ENCODE peak calls at places on chromosomes 3 and 15, in four cellular contexts. C is K562, W is HEK293T, D is HepG2. O is an unnamed sample.

GRCh38 chr3:191499307-191500125 is 38.6 kb downstream of the PYDC2 start:
- DNase-seq in C (peak), W (peak), D (no peak), O (no peak)

GRCh38 chr3:127655641-127656040 is 17.1 kb upstream of the ABTB1 start:
- DNase-seq in C (no peak), W (no peak), D (no peak), O (no peak)

GRCh38 chr3:168086541-168087260 is 9.0 kb downstream of the GOLIM4 start:
- DNase-seq in C (no peak), W (no peak), D (no peak), O (no peak)

GRCh38 chr3:142278451-142278850 is 53.1 kb upstream of the GK5 start:
- DNase-seq in C (no peak), W (no peak), D (no peak), O (no peak)

GRCh38 chr15:40943764-40944365 is 9.4 kb upstream of the CHAC1 start:
- DNase-seq in C (no peak), W (no peak), D (no peak), O (no peak)

GRCh38 chr3:126329927-126330725 is 27.1 kb downstream of the KLF15 start:
- DNase-seq in C (no peak), W (no peak), D (no peak), O (no peak)

GRCh38 chr3:112390783-112391641 is 58.1 kb downstream of the CD200 start:
- DNase-seq in C (no peak), W (no peak), D (no peak), O (no peak)

GRCh38 chr15:75729304-75730069 is 16.8 kb upstream of the CSPG4 start:
- DNase-seq in C (no peak), W (no peak), D (no peak), O (no peak)

GRCh38 chr15:92079047-92079446 is 225.5 kb downstream of the SLCO3A1 start:
- DNase-seq in C (peak), W (no peak), D (peak), O (no peak)

GRCh38 chr3:111924283-111924682 is 54.5 kb upstream of the ABHD10 start:
- DNase-seq in C (no peak), W (no peak), D (no peak), O (no peak)

GRCh38 chr3:193640728-193641127 is 47.7 kb downstream of the OPA1 start:
- DNase-seq in C (no peak), W (no peak), D (no peak), O (no peak)

GRCh38 chr3:31959951-31960792 is 20.9 kb downstream of the OSBPL10 start:
- DNase-seq in C (no peak), W (no peak), D (no peak), O (no peak)

GRCh38 chr15:74995779-74996765 is 709 bp downstream of the SCAMP5 start:
- DNase-seq in C (no peak), W (no peak), D (peak), O (no peak)

GRCh38 chr15:75104804-75105557 is 81.6 kb downstream of the PPCDC start:
- DNase-seq in C (no peak), W (peak), D (peak), O (peak)

GRCh38 chr3:141913150-141913811 is 36.8 kb downstream of the ATP1B3 start:
- DNase-seq in C (peak), W (peak), D (peak), O (peak)

GRCh38 chr15:89002281-89002761 is 85.9 kb upstream of the ABHD2 start:
- DNase-seq in C (peak), W (no peak), D (peak), O (peak)

GRCh38 chr15:75702431-75702830 is 10.2 kb downstream of the CSPG4 start:
- DNase-seq in C (peak), W (no peak), D (no peak), O (no peak)

GRCh38 chr15:68302729-68303128 is 25.2 kb downstream of the FEM1B start:
- DNase-seq in C (no peak), W (peak), D (no peak), O (no peak)

GRCh38 chr3:141853146-141853690 is 23.2 kb upstream of the ATP1B3 start:
- DNase-seq in C (no peak), W (no peak), D (no peak), O (no peak)

GRCh38 chr15:41957021-41957897 is 15.1 kb downstream of the EHD4 start:
- DNase-seq in C (no peak), W (no peak), D (no peak), O (peak)
- TF ChIP-seq TARDBP in C (no peak), W (no peak), D (no peak), O (no peak)

DNA sequence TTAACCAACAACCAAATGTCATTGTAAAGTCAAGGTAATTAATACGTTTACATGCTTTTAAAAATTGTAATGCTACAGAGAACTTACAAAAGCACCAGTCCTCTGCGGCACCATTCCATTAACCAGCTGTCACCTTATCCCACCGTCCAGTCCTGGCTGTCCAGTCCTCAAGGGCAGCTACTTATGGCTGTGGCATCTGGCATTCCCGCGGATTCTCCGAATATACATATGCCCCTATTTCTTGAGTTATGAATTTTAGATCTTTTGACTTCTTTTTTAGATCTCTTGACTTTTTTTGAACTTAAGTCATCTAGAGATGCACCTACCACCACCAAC is 382 bp upstream of the POMGNT2 start:
- DNase-seq in C (no peak), W (peak), D (no peak), O (no peak)
- TF ChIP-seq TARDBP in C (no peak), W (no peak), D (no peak), O (no peak)

GRCh38 chr3:179229177-179229576 is 21.7 kb downstream of the KCNMB3 start:
- DNase-seq in C (no peak), W (no peak), D (no peak), O (no peak)
- TF ChIP-seq TARDBP in C (no peak), W (no peak), D (no peak), O (no peak)

GRCh38 chr3:1087066-1087555 is 5.7 kb upstream of the CNTN6 start:
- DNase-seq in C (no peak), W (no peak), D (no peak), O (no peak)
- TF ChIP-seq TARDBP in C (no peak), W (no peak), D (no peak), O (no peak)

GRCh38 chr3:151328298-151329036 is 882 bp downstream of the P2RY13 start:
- DNase-seq in C (no peak), W (no peak), D (no peak), O (no peak)
- TF ChIP-seq TARDBP in C (no peak), W (no peak), D (no peak), O (no peak)

DNA sequence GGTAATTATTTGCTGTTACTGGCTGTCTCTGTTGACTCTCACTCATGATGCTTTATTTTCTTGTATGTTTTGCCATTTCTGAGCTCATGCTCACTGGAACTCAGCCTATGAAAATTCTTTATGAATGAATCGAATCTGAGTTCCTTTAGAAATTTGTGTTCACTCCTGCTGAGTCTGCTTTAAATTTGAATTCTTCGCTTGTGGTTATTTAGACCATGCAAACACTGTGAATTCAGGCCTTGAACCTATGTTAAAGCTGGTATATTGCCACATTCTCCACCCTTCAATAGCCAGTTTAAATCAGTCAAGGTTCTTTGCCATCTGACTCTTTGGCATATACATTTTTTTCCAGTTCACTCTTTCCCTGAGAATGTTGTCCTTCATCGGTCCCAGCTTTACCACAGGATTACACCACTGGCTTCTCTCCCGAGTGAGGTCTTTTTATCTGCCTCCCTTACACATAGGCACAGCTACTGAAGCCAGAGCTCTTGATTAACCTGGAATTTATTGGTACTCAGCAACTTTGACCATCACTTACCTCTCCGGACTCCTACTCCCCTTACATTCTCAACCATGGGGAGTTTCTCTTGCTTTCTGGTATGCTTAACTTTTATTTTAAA is 400.6 kb downstream of the VPS13C start:
- DNase-seq in C (no peak), W (no peak), D (no peak), O (no peak)
- TF ChIP-seq TARDBP in C (no peak), W (no peak), D (no peak), O (no peak)

DNA sequence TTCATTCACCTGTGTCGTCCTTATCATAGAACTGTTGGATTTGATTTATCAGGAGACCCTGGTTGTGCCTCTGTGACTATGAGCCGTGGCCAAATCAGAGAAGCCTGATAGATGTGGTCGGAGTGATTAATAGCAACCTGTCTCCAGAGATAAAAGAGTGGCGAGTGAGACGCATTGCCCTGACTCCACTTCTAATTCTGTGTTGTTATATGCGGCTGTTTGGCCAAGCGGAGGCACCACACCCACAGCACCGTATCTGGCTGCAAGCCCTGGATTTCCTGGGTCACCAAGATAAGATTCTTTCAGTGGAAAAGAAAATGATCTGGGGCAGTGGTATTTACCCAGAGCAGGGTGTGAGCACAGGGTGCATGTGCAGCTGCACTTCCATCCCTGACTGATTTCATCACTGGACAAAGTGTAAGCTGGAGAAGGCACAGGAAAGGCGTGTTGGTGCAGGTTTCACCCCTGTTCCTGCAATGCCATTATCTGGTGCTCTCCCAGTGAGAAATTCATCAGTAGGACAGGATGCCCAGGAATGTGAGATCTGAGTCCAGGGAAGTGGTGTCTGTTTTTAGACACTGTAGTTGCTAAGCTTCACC is 84.7 kb downstream of the CD47 start:
- DNase-seq in C (peak), W (no peak), D (peak), O (no peak)
- TF ChIP-seq TARDBP in C (no peak), W (no peak), D (no peak), O (no peak)

DNA sequence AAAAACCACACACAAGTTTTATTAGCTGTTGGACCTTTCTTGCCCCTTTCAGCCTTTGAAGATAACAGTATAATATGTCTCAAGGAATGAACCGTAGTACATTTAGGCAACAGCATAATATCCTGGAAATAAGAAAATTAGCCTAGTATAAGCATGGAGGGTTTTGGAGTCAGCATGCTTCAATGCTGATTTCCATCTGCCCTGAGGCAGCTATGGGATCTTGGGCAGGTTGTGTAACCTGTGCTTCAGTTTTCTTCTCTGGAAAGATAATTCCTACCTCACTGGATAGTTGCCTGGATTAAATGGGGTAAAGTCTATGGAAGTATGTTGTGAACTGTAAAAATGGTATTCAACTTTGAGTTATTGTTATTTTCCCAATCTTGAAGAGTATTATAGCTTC is 1.6 kb downstream of the DHX30 start:
- DNase-seq in C (no peak), W (no peak), D (no peak), O (no peak)
- TF ChIP-seq TARDBP in C (no peak), W (no peak), D (no peak), O (no peak)